ENCODE peak calls at places on chromosomes 6 and 20, in four cellular contexts. One of them, this sample, is unnamed.

GRCh38 chr6:31952140-31952805 is 6.4 kb downstream of the CFB start:
- DNase-seq in cardiac muscle cell: peak; percentile 79
- DNase-seq in right cardiac atrium: peak; percentile 62
- DNase-seq in NCI-H1694: no peak
- DNase-seq in this sample: peak; percentile 62

GRCh38 chr6:16762547-16763477 is 1.6 kb upstream of the ATXN1 start:
- DNase-seq in right cardiac atrium: peak; percentile 46
- DNase-seq in cardiac muscle cell: peak; percentile 72
- DNase-seq in NCI-H1694: no peak
- DNase-seq in this sample: peak; percentile 28

GRCh38 chr20:50727792-50728485 is 3.4 kb upstream of the PARD6B start:
- DNase-seq in NCI-H1694: no peak
- DNase-seq in cardiac muscle cell: no peak
- DNase-seq in right cardiac atrium: no peak
- DNase-seq in this sample: no peak

GRCh38 chr6:131923356-131923755 is 27.8 kb downstream of the CCN2 start:
- DNase-seq in cardiac muscle cell: peak; percentile 79
- DNase-seq in right cardiac atrium: peak; percentile 22
- DNase-seq in NCI-H1694: peak; percentile 26
- DNase-seq in this sample: peak; percentile 55

GRCh38 chr20:38278763-38279162 is 18.2 kb upstream of the KIAA1755 start:
- DNase-seq in right cardiac atrium: no peak
- DNase-seq in NCI-H1694: no peak
- DNase-seq in cardiac muscle cell: no peak
- DNase-seq in this sample: no peak

GRCh38 chr6:137492289-137492688 is 1.9 kb downstream of the OLIG3 start:
- DNase-seq in NCI-H1694: no peak
- DNase-seq in cardiac muscle cell: no peak
- DNase-seq in right cardiac atrium: no peak
- DNase-seq in this sample: no peak

GRCh38 chr20:62605996-62606395 is 36.3 kb upstream of the SLCO4A1 start:
- DNase-seq in cardiac muscle cell: no peak
- DNase-seq in right cardiac atrium: no peak
- DNase-seq in NCI-H1694: no peak
- DNase-seq in this sample: no peak

GRCh38 chr6:56246941-56247653 is at the start of gene COL21A1:
- DNase-seq in cardiac muscle cell: peak; percentile 60
- DNase-seq in right cardiac atrium: peak; percentile 50
- DNase-seq in NCI-H1694: no peak
- DNase-seq in this sample: no peak

GRCh38 chr6:16518265-16518664 is 243.0 kb downstream of the ATXN1 start:
- DNase-seq in NCI-H1694: no peak
- DNase-seq in right cardiac atrium: no peak
- DNase-seq in cardiac muscle cell: no peak
- DNase-seq in this sample: no peak

GRCh38 chr6:158703840-158704822 is 54.3 kb downstream of the SYTL3 start:
- DNase-seq in cardiac muscle cell: peak; percentile 71
- DNase-seq in right cardiac atrium: peak; percentile 88
- DNase-seq in NCI-H1694: no peak
- DNase-seq in this sample: peak; percentile 91

GRCh38 chr20:33811763-33812672 is 870 bp downstream of the CHMP4B start:
- DNase-seq in right cardiac atrium: peak; percentile 66
- DNase-seq in NCI-H1694: no peak
- DNase-seq in cardiac muscle cell: peak; percentile 78
- DNase-seq in this sample: peak; percentile 39

GRCh38 chr20:61901421-61902212 is 164.1 kb downstream of the TAF4 start:
- DNase-seq in NCI-H1694: no peak
- DNase-seq in right cardiac atrium: no peak
- DNase-seq in cardiac muscle cell: no peak
- DNase-seq in this sample: no peak

GRCh38 chr20:53023717-53024116 is 51.6 kb downstream of the TSHZ2 start:
- DNase-seq in cardiac muscle cell: no peak
- DNase-seq in right cardiac atrium: no peak
- DNase-seq in NCI-H1694: no peak
- DNase-seq in this sample: no peak

GRCh38 chr20:47328841-47329448 is 27.6 kb downstream of the ZMYND8 start:
- DNase-seq in right cardiac atrium: no peak
- DNase-seq in NCI-H1694: no peak
- DNase-seq in cardiac muscle cell: no peak
- DNase-seq in this sample: no peak

GRCh38 chr6:166826264-166826663 is 130.1 kb downstream of the RNASET2 start:
- DNase-seq in NCI-H1694: no peak
- DNase-seq in cardiac muscle cell: peak; percentile 3
- DNase-seq in right cardiac atrium: no peak
- DNase-seq in this sample: no peak

GRCh38 chr6:109406196-109406595 is 23.9 kb upstream of the CD164 start:
- DNase-seq in right cardiac atrium: no peak
- DNase-seq in cardiac muscle cell: peak; percentile 85
- DNase-seq in NCI-H1694: no peak
- DNase-seq in this sample: no peak

GRCh38 chr6:97077380-97077779 is 152.9 kb downstream of the KLHL32 start:
- DNase-seq in cardiac muscle cell: peak; percentile 10
- DNase-seq in NCI-H1694: no peak
- DNase-seq in right cardiac atrium: no peak
- DNase-seq in this sample: no peak

GRCh38 chr6:71349395-71349794 is 60.8 kb downstream of the OGFRL1 start:
- DNase-seq in right cardiac atrium: no peak
- DNase-seq in cardiac muscle cell: peak; percentile 61
- DNase-seq in NCI-H1694: peak; percentile 40
- DNase-seq in this sample: peak; percentile 32

GRCh38 chr6:147922764-147923163 is 414.3 kb downstream of the SAMD5 start:
- DNase-seq in cardiac muscle cell: no peak
- DNase-seq in NCI-H1694: no peak
- DNase-seq in right cardiac atrium: no peak
- DNase-seq in this sample: no peak

GRCh38 chr20:50188879-50189680 is 1.6 kb upstream of the CEBPB start:
- DNase-seq in NCI-H1694: no peak
- DNase-seq in cardiac muscle cell: no peak
- DNase-seq in right cardiac atrium: no peak
- DNase-seq in this sample: no peak

GRCh38 chr6:14365393-14365792 is 247.8 kb downstream of the CD83 start:
- DNase-seq in cardiac muscle cell: peak; percentile 5
- DNase-seq in right cardiac atrium: no peak
- DNase-seq in NCI-H1694: no peak
- DNase-seq in this sample: no peak

GRCh38 chr6:79504372-79504771 is 32.9 kb downstream of the LCA5 start:
- DNase-seq in NCI-H1694: no peak
- DNase-seq in cardiac muscle cell: no peak
- DNase-seq in right cardiac atrium: no peak
- DNase-seq in this sample: no peak

GRCh38 chr6:16511723-16512584 is 249.3 kb downstream of the ATXN1 start:
- DNase-seq in NCI-H1694: no peak
- DNase-seq in right cardiac atrium: no peak
- DNase-seq in cardiac muscle cell: no peak
- DNase-seq in this sample: no peak

GRCh38 chr6:107532707-107533106 is 42.8 kb downstream of the SOBP start:
- DNase-seq in right cardiac atrium: peak; percentile 44
- DNase-seq in NCI-H1694: no peak
- DNase-seq in cardiac muscle cell: no peak
- DNase-seq in this sample: no peak

GRCh38 chr20:17610566-17611289 is 40.9 kb downstream of the DSTN start:
- DNase-seq in right cardiac atrium: peak; percentile 34
- DNase-seq in NCI-H1694: no peak
- DNase-seq in cardiac muscle cell: no peak
- DNase-seq in this sample: no peak

GRCh38 chr6:112177081-112177480 is 77.3 kb downstream of the LAMA4 start:
- DNase-seq in right cardiac atrium: no peak
- DNase-seq in NCI-H1694: no peak
- DNase-seq in cardiac muscle cell: no peak
- DNase-seq in this sample: no peak

GRCh38 chr20:41234546-41234945 is 83.0 kb downstream of the ZHX3 start:
- DNase-seq in right cardiac atrium: peak; percentile 54
- DNase-seq in NCI-H1694: no peak
- DNase-seq in cardiac muscle cell: no peak
- DNase-seq in this sample: no peak

GRCh38 chr6:37576336-37576737 is 76.6 kb upstream of the CCDC167 start:
- DNase-seq in cardiac muscle cell: no peak
- DNase-seq in right cardiac atrium: no peak
- DNase-seq in NCI-H1694: no peak
- DNase-seq in this sample: no peak

GRCh38 chr6:43910638-43911353 is 140.8 kb downstream of the VEGFA start:
- DNase-seq in cardiac muscle cell: peak; percentile 81
- DNase-seq in NCI-H1694: no peak
- DNase-seq in right cardiac atrium: no peak
- DNase-seq in this sample: no peak

GRCh38 chr6:55913213-55914195 is 38.1 kb upstream of the BMP5 start:
- DNase-seq in right cardiac atrium: no peak
- DNase-seq in cardiac muscle cell: no peak
- DNase-seq in NCI-H1694: no peak
- DNase-seq in this sample: no peak

GRCh38 chr6:73285674-73286283 is 22.8 kb upstream of the KHDC1 start:
- DNase-seq in NCI-H1694: peak; percentile 31
- DNase-seq in cardiac muscle cell: peak; percentile 74
- DNase-seq in right cardiac atrium: no peak
- DNase-seq in this sample: peak; percentile 36

This sample was measured in HAP-1.